ENCODE peak calls at places on chromosomes 12 and 14, in seven cellular contexts. One of them, this sample, is unnamed.

GRCh38 chr14:20477211-20477876 is 8.1 kb downstream of the PNP start:
- DNase-seq in CD8-positive, alpha-beta memory T cell: peak; percentile 57
- DNase-seq in head of caudate nucleus: no peak
- DNase-seq in retina: peak; percentile 33
- DNase-seq in fibroblast of lung: peak; percentile 79
- DNase-seq in C1 segment of cervical spinal cord: no peak
- DNase-seq in T-helper 9 cell: peak; percentile 24
- DNase-seq in this sample: peak; percentile 28

GRCh38 chr14:100317897-100318808 is 5.0 kb upstream of the SLC25A47 start:
- DNase-seq in CD8-positive, alpha-beta memory T cell: peak; percentile 67
- DNase-seq in head of caudate nucleus: peak; percentile 64
- DNase-seq in retina: peak; percentile 73
- DNase-seq in fibroblast of lung: peak; percentile 46
- DNase-seq in C1 segment of cervical spinal cord: no peak
- DNase-seq in T-helper 9 cell: peak; percentile 60
- DNase-seq in this sample: peak; percentile 56

GRCh38 chr12:93751864-93752610 is 74.9 kb downstream of the CRADD start:
- DNase-seq in CD8-positive, alpha-beta memory T cell: no peak
- DNase-seq in head of caudate nucleus: no peak
- DNase-seq in retina: no peak
- DNase-seq in fibroblast of lung: peak; percentile 94
- DNase-seq in C1 segment of cervical spinal cord: no peak
- DNase-seq in T-helper 9 cell: no peak
- DNase-seq in this sample: no peak

GRCh38 chr14:68794130-68794855 is 1.4 kb upstream of the ZFP36L1 start:
- DNase-seq in CD8-positive, alpha-beta memory T cell: peak; percentile 83
- DNase-seq in head of caudate nucleus: peak; percentile 61
- DNase-seq in retina: peak; percentile 86
- DNase-seq in fibroblast of lung: peak; percentile 94
- DNase-seq in C1 segment of cervical spinal cord: no peak
- DNase-seq in T-helper 9 cell: peak; percentile 70
- DNase-seq in this sample: peak; percentile 93

GRCh38 chr12:56574210-56574609 is 52.6 kb downstream of the RBMS2 start:
- DNase-seq in CD8-positive, alpha-beta memory T cell: no peak
- DNase-seq in head of caudate nucleus: no peak
- DNase-seq in retina: no peak
- DNase-seq in fibroblast of lung: peak; percentile 72
- DNase-seq in C1 segment of cervical spinal cord: no peak
- DNase-seq in T-helper 9 cell: no peak
- DNase-seq in this sample: no peak

GRCh38 chr12:105944628-105945027 is 194.1 kb downstream of the NUAK1 start:
- DNase-seq in CD8-positive, alpha-beta memory T cell: no peak
- DNase-seq in head of caudate nucleus: no peak
- DNase-seq in retina: no peak
- DNase-seq in fibroblast of lung: peak; percentile 59
- DNase-seq in C1 segment of cervical spinal cord: no peak
- DNase-seq in T-helper 9 cell: no peak
- DNase-seq in this sample: no peak

GRCh38 chr14:51337520-51337919 is 97.5 kb downstream of the TMX1 start:
- DNase-seq in CD8-positive, alpha-beta memory T cell: no peak
- DNase-seq in head of caudate nucleus: no peak
- DNase-seq in retina: no peak
- DNase-seq in fibroblast of lung: no peak
- DNase-seq in C1 segment of cervical spinal cord: no peak
- DNase-seq in T-helper 9 cell: no peak
- DNase-seq in this sample: no peak

GRCh38 chr12:101839324-101840283 is 8.8 kb upstream of the GNPTAB start:
- DNase-seq in CD8-positive, alpha-beta memory T cell: peak; percentile 65
- DNase-seq in head of caudate nucleus: peak; percentile 68
- DNase-seq in retina: peak; percentile 58
- DNase-seq in fibroblast of lung: peak; percentile 41
- DNase-seq in C1 segment of cervical spinal cord: peak; percentile 12
- DNase-seq in T-helper 9 cell: peak; percentile 60
- DNase-seq in this sample: peak; percentile 67

GRCh38 chr12:101925935-101926334 is 48.6 kb downstream of the DRAM1 start:
- DNase-seq in CD8-positive, alpha-beta memory T cell: no peak
- DNase-seq in head of caudate nucleus: no peak
- DNase-seq in retina: no peak
- DNase-seq in fibroblast of lung: peak; percentile 60
- DNase-seq in C1 segment of cervical spinal cord: no peak
- DNase-seq in T-helper 9 cell: no peak
- DNase-seq in this sample: no peak

GRCh38 chr12:70070494-70071007 is 172.7 kb upstream of the CNOT2 start:
- DNase-seq in CD8-positive, alpha-beta memory T cell: no peak
- DNase-seq in head of caudate nucleus: no peak
- DNase-seq in retina: no peak
- DNase-seq in fibroblast of lung: no peak
- DNase-seq in C1 segment of cervical spinal cord: no peak
- DNase-seq in T-helper 9 cell: no peak
- DNase-seq in this sample: no peak

GRCh38 chr14:26444745-26445144 is 153.1 kb downstream of the NOVA1 start:
- DNase-seq in CD8-positive, alpha-beta memory T cell: no peak
- DNase-seq in head of caudate nucleus: no peak
- DNase-seq in retina: peak; percentile 25
- DNase-seq in fibroblast of lung: peak; percentile 7
- DNase-seq in C1 segment of cervical spinal cord: no peak
- DNase-seq in T-helper 9 cell: no peak
- DNase-seq in this sample: peak; percentile 4

GRCh38 chr14:104805941-104806624 is 5.2 kb downstream of the ZBTB42 start:
- DNase-seq in CD8-positive, alpha-beta memory T cell: no peak
- DNase-seq in head of caudate nucleus: no peak
- DNase-seq in retina: no peak
- DNase-seq in fibroblast of lung: no peak
- DNase-seq in C1 segment of cervical spinal cord: no peak
- DNase-seq in T-helper 9 cell: no peak
- DNase-seq in this sample: no peak

GRCh38 chr12:106248177-106248848 is 493 bp upstream of the CKAP4 start:
- DNase-seq in CD8-positive, alpha-beta memory T cell: no peak
- DNase-seq in head of caudate nucleus: no peak
- DNase-seq in retina: peak; percentile 81
- DNase-seq in fibroblast of lung: peak; percentile 76
- DNase-seq in C1 segment of cervical spinal cord: peak; percentile 39
- DNase-seq in T-helper 9 cell: no peak
- DNase-seq in this sample: peak; percentile 67

GRCh38 chr12:125194999-125195398 is 129.8 kb downstream of the AACS start:
- DNase-seq in CD8-positive, alpha-beta memory T cell: no peak
- DNase-seq in head of caudate nucleus: no peak
- DNase-seq in retina: no peak
- DNase-seq in fibroblast of lung: no peak
- DNase-seq in C1 segment of cervical spinal cord: no peak
- DNase-seq in T-helper 9 cell: no peak
- DNase-seq in this sample: no peak

GRCh38 chr12:30268036-30268435 is 427.6 kb downstream of the IPO8 start:
- DNase-seq in CD8-positive, alpha-beta memory T cell: no peak
- DNase-seq in head of caudate nucleus: no peak
- DNase-seq in retina: no peak
- DNase-seq in fibroblast of lung: peak; percentile 71
- DNase-seq in C1 segment of cervical spinal cord: no peak
- DNase-seq in T-helper 9 cell: no peak
- DNase-seq in this sample: no peak

This sample was measured in kidney tubule cell.